ENCODE peak calls at places on chromosomes 16 and 17, in four cellular contexts. R, X, G and N are unnamed samples.
A peak's percentile ranks its signal among the peaks of the same experiment; 100 is the strongest.

GRCh38 chr16:82638095-82638798 is 11.5 kb downstream of the CDH13 start:
- DNase-seq in R (no peak), G (no peak), X (peak; percentile 95), N (no peak)

GRCh38 chr16:58578642-58579041 is 51.0 kb downstream of the CNOT1 start:
- DNase-seq in X (no peak), G (no peak), R (no peak), N (no peak)

GRCh38 chr16:47037746-47038458 is 64.4 kb upstream of the DNAJA2 start:
- DNase-seq in G (peak; percentile 88), X (peak; percentile 62), R (peak; percentile 88), N (peak; percentile 97)

GRCh38 chr17:83181991-83182619 is 102.7 kb downstream of the METRNL start:
- DNase-seq in R (no peak), X (no peak), G (peak; percentile 11), N (no peak)

GRCh38 chr16:22624759-22625533 is 114.3 kb downstream of the NPIPB5 start:
- DNase-seq in G (no peak), X (no peak), R (no peak), N (no peak)

GRCh38 chr17:1552911-1553310 is 9.7 kb downstream of the PITPNA start:
- DNase-seq in G (no peak), X (no peak), R (no peak), N (no peak)

GRCh38 chr17:77409282-77410161 is 268.8 kb downstream of the SEC14L1 start:
- DNase-seq in R (peak; percentile 78), G (no peak), X (peak; percentile 58), N (no peak)

GRCh38 chr17:80851277-80851925 is 140.2 kb upstream of the CHMP6 start:
- DNase-seq in R (no peak), X (no peak), G (no peak), N (no peak)

GRCh38 chr16:89330177-89330856 is 112.8 kb downstream of the ZNF778 start:
- DNase-seq in X (peak; percentile 52), G (no peak), R (no peak), N (peak; percentile 88)

GRCh38 chr17:72376486-72377345 is 255.9 kb downstream of the SOX9 start:
- DNase-seq in R (no peak), G (peak; percentile 61), X (peak; percentile 48), N (no peak)

GRCh38 chr17:2057130-2057713 is 2.3 kb downstream of the HIC1 start:
- DNase-seq in G (no peak), X (no peak), R (peak; percentile 73), N (no peak)

GRCh38 chr17:58618336-58618735 is 73.5 kb downstream of the TEX14 start:
- DNase-seq in G (no peak), R (no peak), X (no peak), N (no peak)

GRCh38 chr17:81726004-81726403 is 13.9 kb downstream of the SLC25A10 start:
- DNase-seq in X (no peak), R (no peak), G (no peak), N (no peak)

GRCh38 chr16:11914759-11915643 is 755 bp downstream of the GSPT1 start:
- DNase-seq in R (peak; percentile 63), G (peak; percentile 16), X (peak; percentile 28), N (peak; percentile 58)

GRCh38 chr17:82881292-82881823 is 41.5 kb upstream of the ZNF750 start:
- DNase-seq in R (no peak), G (no peak), X (no peak), N (no peak)

GRCh38 chr17:57096472-57097198 is 11.6 kb downstream of the AKAP1 start:
- DNase-seq in X (no peak), G (no peak), R (no peak), N (no peak)

GRCh38 chr17:38579934-38580333 is 25.8 kb downstream of the SRCIN1 start:
- DNase-seq in R (peak; percentile 67), G (peak; percentile 78), X (peak; percentile 13), N (peak; percentile 94)

GRCh38 chr17:2903193-2903974 is 107.1 kb downstream of the RAP1GAP2 start:
- DNase-seq in G (no peak), R (no peak), X (no peak), N (no peak)

GRCh38 chr17:47066841-47067682 is 88.0 kb upstream of the RPRML start:
- DNase-seq in X (peak; percentile 93), R (peak; percentile 91), G (peak; percentile 94), N (peak; percentile 86)
- TF ChIP-seq CTCF in X (peak; percentile 16), R (peak; percentile 35), G (peak; percentile 13), N (no peak)

GRCh38 chr17:29505826-29506225 is 61.0 kb downstream of the ABHD15 start:
- DNase-seq in X (no peak), R (no peak), G (no peak), N (no peak)
- TF ChIP-seq CTCF in X (no peak), R (no peak), G (no peak), N (no peak)

GRCh38 chr16:83963277-83964119 is 4.5 kb upstream of the NECAB2 start:
- DNase-seq in X (no peak), G (no peak), R (no peak), N (no peak)
- TF ChIP-seq CTCF in X (no peak), G (no peak), R (no peak), N (no peak)

GRCh38 chr16:4646773-4647660 is 22.4 kb downstream of the MGRN1 start:
- DNase-seq in X (no peak), G (no peak), R (no peak), N (no peak)

GRCh38 chr16:4647661-4647965 is 23.0 kb downstream of the MGRN1 start:
- DNase-seq in R (no peak), X (no peak), G (no peak), N (no peak)

GRCh38 chr16:4649744-4650442 is 25.3 kb downstream of the MGRN1 start:
- DNase-seq in R (no peak), X (no peak), G (no peak), N (no peak)

GRCh38 chr16:4651842-4652241 is 27.2 kb downstream of the MGRN1 start:
- DNase-seq in X (no peak), G (no peak), R (no peak), N (no peak)

DNA sequence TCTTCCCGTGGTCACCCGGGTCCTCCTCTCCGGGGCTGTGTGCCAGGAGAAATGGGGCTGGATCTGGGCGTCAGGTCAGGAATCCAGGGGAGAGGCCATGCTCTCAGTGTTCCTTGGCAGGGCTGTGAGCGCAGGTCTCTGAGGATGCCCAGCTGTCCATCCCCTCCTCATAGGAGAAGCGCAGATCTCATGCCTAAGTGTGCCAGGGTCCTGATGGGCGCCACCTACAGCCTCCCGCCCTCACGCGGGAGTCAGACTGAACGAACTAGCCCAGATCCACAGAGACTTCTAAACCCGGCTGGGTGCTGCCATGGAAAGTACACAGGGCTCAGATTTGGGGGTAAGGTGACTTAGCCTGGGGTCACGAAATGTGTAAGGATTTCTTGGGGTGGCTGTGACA is 24.3 kb downstream of the MGRN1 start:
- DNase-seq in R (no peak), G (no peak), X (no peak), N (no peak)
- TF ChIP-seq CTCF in R (no peak), G (no peak), X (no peak), N (no peak)

GRCh38 chr16:77172964-77173363 is 18.0 kb upstream of the MON1B start:
- DNase-seq in G (no peak), X (no peak), R (no peak), N (no peak)

GRCh38 chr16:77169650-77170236 is 21.2 kb upstream of the MON1B start:
- DNase-seq in G (peak; percentile 66), X (peak; percentile 34), R (peak; percentile 78), N (peak; percentile 70)

GRCh38 chr16:77170805-77171204 is 20.2 kb upstream of the MON1B start:
- DNase-seq in X (no peak), R (no peak), G (no peak), N (no peak)

GRCh38 chr16:77171750-77172635 is 19.0 kb upstream of the MON1B start:
- DNase-seq in G (peak; percentile 31), X (peak; percentile 59), R (peak; percentile 75), N (peak; percentile 66)
- TF ChIP-seq CTCF in G (peak; percentile 43), X (peak; percentile 68), R (peak; percentile 80), N (peak; percentile 56)

GRCh38 chr16:71500964-71501363 is 11.8 kb upstream of the ZNF19 start:
- DNase-seq in X (no peak), G (no peak), R (no peak), N (no peak)
- TF ChIP-seq CTCF in X (no peak), G (no peak), R (no peak), N (no peak)